ENCODE peak calls at places on chromosomes 11 and 22, in nine cellular contexts. N, A, C, X, T, G, M, W and O are unnamed samples.
A peak's percentile ranks its signal among the peaks of the same experiment; 100 is the strongest.

GRCh38 chr11:118436639-118437045 is 350 bp downstream of the KMT2A start:
- DNase-seq in X (no peak), G (no peak), W (no peak), N (no peak), C (peak; percentile 9), A (no peak), T (no peak), M (peak; percentile 11), O (peak; percentile 57)

GRCh38 chr11:63738720-63739360 is 29.7 kb downstream of the ZFTA start:
- DNase-seq in T (no peak), C (peak; percentile 82), X (no peak), M (peak; percentile 85), G (peak; percentile 30), N (peak; percentile 87), W (peak; percentile 63), A (no peak), O (peak; percentile 76)

GRCh38 chr11:14506532-14506931 is 6.9 kb upstream of the COPB1 start:
- DNase-seq in N (no peak), W (no peak), C (no peak), X (no peak), T (no peak), M (peak; percentile 51), G (no peak), A (no peak), O (no peak)

GRCh38 chr11:62912268-62912667 is 8.9 kb downstream of the CHRM1 start:
- DNase-seq in T (no peak), X (no peak), W (no peak), M (no peak), C (no peak), A (no peak), N (no peak), G (no peak), O (no peak)

GRCh38 chr11:122981388-122982264 is at the start of gene BSX:
- DNase-seq in N (no peak), X (no peak), C (peak; percentile 73), T (no peak), W (peak; percentile 58), M (peak; percentile 27), G (peak; percentile 13), A (no peak), O (peak; percentile 95)

GRCh38 chr11:33234397-33235168 is 22.6 kb upstream of the HIPK3 start:
- DNase-seq in W (no peak), A (no peak), X (no peak), T (no peak), M (peak; percentile 48), N (no peak), G (no peak), C (no peak), O (no peak)

GRCh38 chr22:42473484-42474193 is 41.4 kb upstream of the NFAM1 start:
- DNase-seq in A (no peak), M (peak; percentile 69), W (no peak), X (no peak), G (peak; percentile 13), C (peak; percentile 13), N (no peak), T (no peak), O (no peak)

GRCh38 chr11:33399421-33399820 is 142.2 kb downstream of the HIPK3 start:
- DNase-seq in M (no peak), W (no peak), T (no peak), C (no peak), X (no peak), N (no peak), A (no peak), G (no peak), O (no peak)

GRCh38 chr22:42881982-42882656 is 25.0 kb upstream of the ARFGAP3 start:
- DNase-seq in X (no peak), C (no peak), A (no peak), G (no peak), M (no peak), T (no peak), N (no peak), W (no peak), O (no peak)

GRCh38 chr11:64378335-64378884 is 19.4 kb downstream of the RPS6KA4 start:
- DNase-seq in M (peak; percentile 17), C (no peak), A (no peak), G (no peak), X (no peak), W (peak; percentile 20), T (no peak), N (no peak), O (no peak)

GRCh38 chr22:37968452-37969251 is 15.2 kb downstream of the POLR2F start:
- DNase-seq in W (no peak), C (no peak), G (no peak), X (no peak), M (no peak), T (no peak), N (no peak), A (no peak), O (no peak)

GRCh38 chr22:37970864-37971263 is 13.5 kb downstream of the SOX10 start:
- DNase-seq in G (no peak), X (no peak), M (no peak), A (no peak), N (no peak), T (no peak), W (no peak), C (no peak), O (no peak)

GRCh38 chr22:37973271-37974170 is 10.8 kb downstream of the SOX10 start:
- DNase-seq in M (no peak), C (no peak), N (no peak), A (no peak), X (no peak), G (no peak), T (no peak), W (no peak), O (no peak)

GRCh38 chr22:37972527-37972926 is 11.8 kb downstream of the SOX10 start:
- DNase-seq in A (no peak), W (no peak), M (no peak), G (no peak), N (no peak), C (no peak), T (no peak), X (no peak), O (no peak)

DNA sequence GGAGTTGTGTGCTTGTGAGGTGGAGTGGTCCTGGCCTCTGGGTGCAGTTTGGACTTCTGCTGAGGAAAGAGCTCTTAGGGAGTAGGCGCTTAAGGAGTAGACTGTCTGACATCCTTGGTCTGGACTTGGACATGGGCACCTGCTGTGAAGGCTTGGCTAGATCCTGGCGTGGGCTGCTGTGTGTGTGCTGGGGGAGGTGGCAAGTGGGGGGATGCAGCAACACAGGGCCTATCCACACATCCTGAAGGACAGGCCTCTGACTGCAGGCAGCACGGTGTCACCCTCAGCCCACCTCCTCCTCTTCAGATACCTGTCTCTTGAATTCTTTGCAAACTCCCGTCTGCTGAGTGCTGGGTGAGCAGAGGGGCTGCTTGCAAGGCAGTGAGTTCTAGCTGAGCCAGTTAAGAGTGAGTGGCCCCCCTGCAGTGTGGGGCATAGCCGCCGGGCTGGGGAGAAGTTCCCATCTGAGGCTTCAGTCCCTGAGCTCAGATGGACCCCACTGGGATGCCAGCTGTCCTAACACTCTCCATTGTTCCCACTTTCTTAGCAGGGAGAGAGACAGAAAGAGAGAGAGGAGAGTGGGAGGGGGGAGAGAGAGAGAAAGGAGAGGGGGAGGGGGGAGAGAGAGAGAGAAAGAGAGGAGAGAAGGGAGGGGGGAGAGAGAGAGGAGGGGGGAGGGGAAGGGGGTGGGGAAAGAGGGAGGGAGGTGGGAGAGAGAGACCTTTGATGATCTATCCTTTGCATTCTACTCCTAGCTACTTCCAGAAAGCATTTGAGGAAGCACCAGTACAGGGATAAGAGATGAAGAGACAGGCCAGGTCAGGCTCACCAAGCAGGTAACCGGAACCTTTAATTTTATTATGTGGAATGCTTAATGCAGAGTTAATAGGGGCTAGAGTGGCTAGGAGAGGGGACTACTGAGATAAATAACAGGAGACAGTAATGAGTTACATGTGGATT is 12.6 kb downstream of the SOX10 start:
- DNase-seq in T (no peak), A (no peak), C (no peak), W (no peak), N (no peak), X (no peak), M (no peak), G (no peak), O (no peak)
- TF ChIP-seq CTCF in T (no peak), A (no peak), C (no peak), W (no peak), N (no peak), X (no peak), M (no peak), G (no peak), O (no peak)

GRCh38 chr11:44985721-44986120 is 35.0 kb upstream of the TP53I11 start:
- DNase-seq in A (no peak), G (no peak), W (no peak), T (no peak), M (no peak), C (no peak), X (no peak), N (no peak), O (no peak)

GRCh38 chr11:44987506-44987905 is 36.8 kb upstream of the TP53I11 start:
- DNase-seq in X (no peak), W (no peak), C (no peak), T (no peak), M (no peak), N (no peak), G (no peak), A (no peak), O (no peak)

GRCh38 chr11:44983786-44984185 is 33.1 kb upstream of the TP53I11 start:
- DNase-seq in G (no peak), N (no peak), W (no peak), A (no peak), T (no peak), X (no peak), C (no peak), M (no peak), O (no peak)

GRCh38 chr11:44988111-44988510 is 37.4 kb upstream of the TP53I11 start:
- DNase-seq in X (no peak), T (no peak), N (no peak), W (no peak), A (no peak), M (no peak), G (no peak), C (no peak), O (no peak)

DNA sequence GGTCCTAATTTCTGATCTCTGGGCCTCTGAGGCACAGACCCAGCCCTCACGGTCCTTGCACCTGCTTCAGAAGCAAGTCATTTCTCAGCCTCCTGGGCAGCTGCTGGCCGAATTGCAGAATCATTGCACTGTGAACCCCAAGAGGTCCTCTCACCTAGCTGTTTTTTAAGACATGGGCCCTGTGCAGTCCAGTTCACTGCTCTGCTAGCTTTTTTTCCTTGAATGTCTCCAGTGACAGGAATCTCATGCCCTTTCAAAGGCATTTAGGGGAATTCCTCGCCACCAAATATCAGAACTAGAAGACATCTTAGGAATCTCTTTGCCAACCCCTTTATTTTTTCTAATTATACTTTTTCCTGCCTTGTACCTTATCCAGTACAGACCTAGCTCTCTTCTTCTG is 35.6 kb upstream of the TP53I11 start:
- DNase-seq in W (no peak), G (no peak), C (no peak), T (no peak), X (no peak), A (no peak), M (no peak), N (no peak), O (no peak)
- TF ChIP-seq CTCF in W (no peak), G (no peak), C (no peak), T (no peak), X (no peak), A (no peak), M (no peak), N (no peak), O (no peak)

GRCh38 chr11:46446343-46446751 is 54.8 kb upstream of the CHRM4 start:
- DNase-seq in G (no peak), C (no peak), X (peak; percentile 28), T (no peak), M (peak; percentile 28), N (no peak), A (no peak), W (no peak), O (no peak)
- TF ChIP-seq CTCF in G (peak; percentile 17), C (no peak), X (peak; percentile 37), T (peak; percentile 34), M (peak; percentile 18), N (no peak), A (no peak), W (peak; percentile 28), O (no peak)

GRCh38 chr11:89205378-89205777 is 27.7 kb downstream of the TYR start:
- DNase-seq in G (no peak), X (no peak), A (no peak), N (no peak), C (no peak), M (no peak), T (no peak), W (no peak), O (no peak)
- TF ChIP-seq CTCF in G (peak; percentile 40), X (no peak), A (no peak), N (no peak), C (no peak), M (peak; percentile 9), T (peak; percentile 19), W (no peak), O (no peak)